ENCODE peak calls at places on chromosomes 5 and 9, in seven cellular contexts. J is tibial artery, N is cardiac muscle cell, W is lung, G is aorta, K is neuronal stem cell, S is mucosa of descending colon. V is an unnamed sample. For H3K4me1 and H3K9me3, the result is how much of the 10 kb centered on the place peaks cover.

GRCh38 chr5:24906689-24907088 is 261.9 kb upstream of the CDH10 start:
- DNase-seq in J (no peak), N (no peak), W (no peak), G (no peak), K (no peak), S (no peak), V (no peak)

GRCh38 chr9:78663367-78663766 is 366.4 kb downstream of the PSAT1 start:
- DNase-seq in J (no peak), N (no peak), W (no peak), G (no peak), K (no peak), S (no peak), V (no peak)

GRCh38 chr5:32531885-32532520 is 53.4 kb upstream of the SUB1 start:
- DNase-seq in J (no peak), N (peak), W (no peak), G (no peak), K (no peak), S (no peak), V (no peak)

GRCh38 chr5:57338068-57338848 is 144.4 kb downstream of the ACTBL2 start:
- DNase-seq in J (no peak), N (peak), W (no peak), G (no peak), K (no peak), S (no peak), V (peak)

GRCh38 chr5:68320094-68320986 is 104.8 kb downstream of the PIK3R1 start:
- DNase-seq in J (no peak), N (no peak), W (no peak), G (no peak), K (no peak), S (peak), V (peak)

GRCh38 chr9:130895481-130896232 is 955 bp downstream of the QRFP start:
- DNase-seq in J (no peak), N (peak), W (no peak), G (peak), K (no peak), S (no peak), V (no peak)

GRCh38 chr5:75381456-75381855 is 44.4 kb downstream of the HMGCR start:
- DNase-seq in J (no peak), N (no peak), W (no peak), G (no peak), K (no peak), S (no peak), V (no peak)

GRCh38 chr9:115328228-115328627 is 210.3 kb upstream of the TNC start:
- DNase-seq in J (peak), N (peak), W (no peak), G (peak), K (no peak), S (no peak), V (no peak)

GRCh38 chr9:133147412-133148271 is 16.1 kb downstream of the GBGT1 start:
- DNase-seq in J (peak), N (peak), W (peak), G (peak), K (peak), S (peak), V (peak)

GRCh38 chr9:94156549-94157407 is 72.5 kb downstream of the PTPDC1 start:
- DNase-seq in J (peak), N (peak), W (peak), G (peak), K (no peak), S (peak), V (peak)

GRCh38 chr9:19920401-19920800 is 131.6 kb upstream of the SLC24A2 start:
- DNase-seq in J (no peak), N (no peak), W (no peak), G (no peak), K (no peak), S (no peak), V (no peak)

GRCh38 chr9:122941560-122942234 is 877 bp downstream of the RABGAP1 start:
- DNase-seq in J (no peak), N (peak), W (no peak), G (no peak), K (no peak), S (no peak), V (peak)

GRCh38 chr5:91189480-91190332 is 193.4 kb downstream of the ARRDC3 start:
- DNase-seq in J (peak), N (peak), W (no peak), G (peak), K (no peak), S (no peak), V (peak)

DNA sequence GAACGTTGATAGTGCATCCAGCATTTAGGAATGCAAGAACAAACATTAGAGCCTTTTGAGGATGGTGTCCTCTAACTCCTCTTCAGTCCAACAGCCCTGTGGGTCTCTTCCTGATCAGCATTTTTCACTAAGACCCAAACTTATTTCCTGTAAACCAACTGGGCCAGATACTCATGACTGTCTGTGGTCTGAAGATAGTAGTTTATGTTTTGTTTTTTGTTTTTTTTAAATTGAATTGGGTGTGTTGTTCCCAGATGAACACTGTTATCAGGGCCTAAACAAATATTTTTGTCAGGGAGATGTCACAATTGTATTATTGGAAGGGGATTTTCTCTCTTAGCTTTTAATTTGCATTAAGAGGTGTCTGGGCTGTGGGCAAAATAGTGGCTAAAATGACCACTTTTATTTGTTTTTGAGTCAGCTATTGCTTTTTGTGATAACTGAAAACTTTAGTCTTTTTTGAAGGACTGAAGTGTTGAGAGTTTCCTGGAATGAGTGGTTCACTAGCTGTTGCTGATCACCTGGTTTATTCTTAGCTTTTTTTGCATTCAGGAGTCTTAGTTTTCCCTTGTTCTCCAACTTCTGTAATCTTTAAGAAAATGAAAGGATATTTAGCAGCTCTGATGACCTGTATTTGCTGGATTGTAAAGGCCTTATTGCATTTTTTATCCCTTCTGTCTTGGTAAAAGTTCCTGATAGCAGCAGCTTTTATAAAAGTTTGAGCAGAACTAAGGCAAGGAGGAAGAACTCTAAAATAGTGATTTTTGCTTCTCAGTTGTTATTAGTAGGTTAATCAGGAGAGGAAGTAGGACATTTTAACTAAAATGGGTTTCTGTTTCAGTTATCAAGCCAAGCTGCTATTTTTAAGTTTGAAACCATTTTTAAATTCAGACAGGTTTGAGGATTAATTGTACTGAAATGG is 5.5 kb downstream of the MAN2A1 start:
- DNase-seq in J (no peak), N (no peak), W (no peak), G (no peak), K (no peak), S (no peak), V (no peak)
- H3K4me1 ChIP-seq in J (under half), N (under half), W (under half), G (under half), K (under half), S (under half), V (under half)

GRCh38 chr5:117201016-117201415 is 626.4 kb upstream of the SEMA6A start:
- DNase-seq in J (no peak), N (peak), W (no peak), G (no peak), K (no peak), S (no peak), V (no peak)
- H3K4me3 ChIP-seq in J (no peak), N (no peak), W (no peak), G (no peak), K (no peak), S (no peak), V (no peak)

GRCh38 chr5:132761321-132762240 is 14.4 kb downstream of the CCNI2 start:
- DNase-seq in J (no peak), N (no peak), W (no peak), G (no peak), K (no peak), S (peak), V (no peak)

GRCh38 chr5:132759114-132760042 is 12.2 kb downstream of the CCNI2 start:
- DNase-seq in J (no peak), N (no peak), W (no peak), G (no peak), K (no peak), S (peak), V (no peak)

GRCh38 chr5:132760601-132761317 is 13.5 kb downstream of the CCNI2 start:
- DNase-seq in J (no peak), N (no peak), W (no peak), G (no peak), K (no peak), S (peak), V (no peak)

GRCh38 chr5:132758406-132758805 is 11.2 kb downstream of the CCNI2 start:
- DNase-seq in J (no peak), N (no peak), W (peak), G (no peak), K (no peak), S (peak), V (peak)

GRCh38 chr5:132760043-132760420 is 12.8 kb downstream of the CCNI2 start:
- DNase-seq in J (no peak), N (no peak), W (no peak), G (no peak), K (no peak), S (peak), V (no peak)
- H3K9me3 ChIP-seq in J (under half), N (under half), W (under half), G (under half), K (under half), S (under half), V (under half)

DNA sequence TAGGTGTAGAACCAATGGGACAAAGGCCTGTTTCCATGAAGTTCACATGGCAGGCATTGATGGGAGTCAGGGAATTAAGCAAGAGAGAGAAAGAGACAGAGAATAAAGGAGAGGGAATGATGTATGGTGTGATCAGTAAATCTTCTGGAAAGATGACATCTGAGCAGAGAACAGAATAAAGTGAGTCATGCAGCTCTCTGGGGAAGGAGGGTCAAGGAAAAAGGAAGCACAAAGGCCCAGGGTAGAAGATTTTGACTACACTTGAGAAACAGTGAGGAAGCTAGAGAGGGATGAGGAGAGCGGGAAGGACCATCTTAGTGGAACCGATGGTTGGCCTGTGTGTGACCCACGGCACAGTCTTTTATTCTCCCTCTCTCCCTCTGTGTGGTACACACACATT is 425.9 kb downstream of the SPOCK1 start:
- DNase-seq in J (no peak), N (peak), W (no peak), G (no peak), K (no peak), S (no peak), V (no peak)
- H3K4me1 ChIP-seq in J (under half), N (under half), W (under half), G (under half), K (under half), S (under half), V (under half)

DNA sequence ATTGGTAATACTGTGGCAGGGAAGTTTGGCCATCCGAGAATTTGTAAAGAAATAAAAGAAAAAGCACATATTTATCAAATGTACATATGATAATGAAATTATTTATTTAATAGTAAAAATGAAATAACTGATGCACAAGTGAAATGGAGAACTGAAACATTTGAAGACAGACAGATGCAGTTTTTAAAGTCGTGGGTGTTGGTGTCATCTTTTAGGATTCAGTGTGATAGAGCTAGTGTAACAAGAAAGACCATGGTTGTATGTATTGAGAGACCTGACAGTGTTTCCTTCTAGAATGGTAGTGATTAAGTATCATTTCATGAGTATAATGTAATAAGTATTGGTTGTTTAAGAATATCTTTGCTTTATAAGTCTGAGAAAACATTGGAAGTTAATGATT is 2.4 kb downstream of the SEC61B start:
- DNase-seq in J (no peak), N (no peak), W (no peak), G (no peak), K (no peak), S (no peak), V (no peak)
- H3K4me3 ChIP-seq in J (no peak), N (no peak), W (no peak), G (no peak), K (no peak), S (no peak), V (no peak)

GRCh38 chr5:179054036-179054785 is 6.0 kb upstream of the ZNF354C start:
- DNase-seq in J (no peak), N (no peak), W (no peak), G (no peak), K (no peak), S (no peak), V (no peak)
- H3K9me3 ChIP-seq in J (under half), N (under half), W (under half), G (under half), K (under half), S (under half), V (under half)

GRCh38 chr5:14153932-14154646 is 10.9 kb downstream of the TRIO start:
- DNase-seq in J (peak), N (peak), W (peak), G (peak), K (no peak), S (peak), V (peak)
- H3K4me1 ChIP-seq in J (under half), N (half or more), W (half or more), G (under half), K (under half), S (under half), V (under half)

GRCh38 chr5:171418316-171418981 is 998 bp upstream of the FGF18 start:
- DNase-seq in J (peak), N (peak), W (peak), G (peak), K (peak), S (peak), V (peak)
- H3K4me3 ChIP-seq in J (peak), N (peak), W (no peak), G (no peak), K (peak), S (no peak), V (peak)

V was measured in small intestine.